ENCODE peak calls at places on chromosomes 7 and 10, in nine cellular contexts. V is HCT116; P is DMS79; E is A549; R is activated T-cell treated with anti-CD3 and anti-CD28 coated beads for 1 hour; Q is activated T-helper 1 cell treated with anti-CD3 and anti-CD28 coated beads, Interleukin-12 subunit alpha, Interleukin-12 subunit beta, Interleukin-2, Interleukin-4 antibody, amounts not matched to agents 30 ng/mL and 10 ng/mL and 1 ng/mL, durations not matched to agents 14 hours and 24 hours and 36 hours; J is cardiac septum; I is breast epithelium; T is foreskin fibroblast. X is an unnamed sample.

GRCh38 chr10:98006266-98006665 is 24.2 kb downstream of the CRTAC1 start:
- DNase-seq in E (no peak), V (no peak), T (no peak), I (no peak), J (no peak), R (no peak), P (no peak), Q (no peak), X (no peak)

GRCh38 chr7:124776153-124776552 is 10.6 kb upstream of the GPR37 start:
- DNase-seq in E (no peak), T (no peak), P (no peak), V (no peak), I (no peak), R (no peak), Q (no peak), J (no peak), X (no peak)

GRCh38 chr7:150406565-150407421 is 27.7 kb downstream of the ZNF775 start:
- DNase-seq in J (peak), I (no peak), E (no peak), V (no peak), P (no peak), Q (peak), R (no peak), T (no peak), X (no peak)

GRCh38 chr7:31111109-31111451 is 59.0 kb downstream of the ADCYAP1R1 start:
- DNase-seq in P (no peak), T (no peak), V (no peak), E (no peak), R (no peak), J (no peak), I (peak), Q (no peak), X (no peak)

GRCh38 chr10:128113026-128113425 is 13.2 kb downstream of the MKI67 start:
- DNase-seq in P (no peak), Q (no peak), E (no peak), R (no peak), I (no peak), J (no peak), V (no peak), T (no peak), X (no peak)

GRCh38 chr7:33050425-33051318 is 11.9 kb downstream of the NT5C3A start:
- DNase-seq in V (peak), Q (no peak), P (peak), T (no peak), J (no peak), I (no peak), R (no peak), E (peak), X (no peak)

GRCh38 chr7:101554584-101555268 is 74.4 kb downstream of the MYL10 start:
- DNase-seq in J (peak), Q (no peak), E (no peak), R (no peak), I (no peak), P (no peak), T (no peak), V (no peak), X (no peak)

GRCh38 chr7:99834382-99834781 is 6.6 kb downstream of the CYP3A43 start:
- DNase-seq in Q (no peak), R (no peak), T (no peak), J (no peak), P (no peak), I (no peak), E (no peak), V (no peak), X (no peak)

GRCh38 chr10:113808168-113808567 is 45.7 kb downstream of the DCLRE1A start:
- DNase-seq in J (no peak), V (no peak), R (no peak), E (no peak), T (no peak), Q (no peak), P (no peak), I (no peak), X (no peak)

GRCh38 chr7:24713039-24713793 is 44.0 kb downstream of the GSDME start:
- DNase-seq in I (no peak), J (peak), E (no peak), P (no peak), V (no peak), R (no peak), Q (no peak), T (no peak), X (no peak)

GRCh38 chr10:29841724-29842649 is 207.2 kb upstream of the SVIL start:
- DNase-seq in E (peak), T (peak), J (peak), R (no peak), V (no peak), Q (no peak), P (no peak), I (peak), X (no peak)

X was measured in HS-5.